ENCODE peak calls at places on chromosomes 3 and 15, in five cellular contexts. One of them, this sample, is unnamed. For H3K36me3, the result is how much of the 10 kb centered on the place peaks cover.

GRCh38 chr3:195253981-195254432 is 17.0 kb downstream of the XXYLT1 start:
- DNase-seq in mucosa of descending colon: no peak
- DNase-seq in fibroblast of lung: no peak
- DNase-seq in PC-9: no peak
- DNase-seq in heart left ventricle: no peak
- DNase-seq in this sample: no peak

GRCh38 chr3:106337116-106337515 is 468.3 kb upstream of the CBLB start:
- DNase-seq in mucosa of descending colon: no peak
- DNase-seq in fibroblast of lung: no peak
- DNase-seq in PC-9: no peak
- DNase-seq in heart left ventricle: no peak
- DNase-seq in this sample: no peak

GRCh38 chr15:68818671-68819450 is 1.8 kb downstream of the ANP32A start:
- DNase-seq in mucosa of descending colon: peak
- DNase-seq in fibroblast of lung: peak
- DNase-seq in PC-9: peak
- DNase-seq in heart left ventricle: peak
- DNase-seq in this sample: peak

GRCh38 chr3:133851266-133851906 is 44.3 kb downstream of the RAB6B start:
- DNase-seq in mucosa of descending colon: no peak
- DNase-seq in fibroblast of lung: no peak
- DNase-seq in PC-9: no peak
- DNase-seq in heart left ventricle: no peak
- DNase-seq in this sample: no peak

GRCh38 chr3:57128863-57129602 is 36.1 kb downstream of the IL17RD start:
- DNase-seq in mucosa of descending colon: no peak
- DNase-seq in fibroblast of lung: no peak
- DNase-seq in PC-9: no peak
- DNase-seq in heart left ventricle: no peak
- DNase-seq in this sample: no peak

GRCh38 chr15:52651868-52652267 is 27.3 kb downstream of the ATOSA start:
- DNase-seq in mucosa of descending colon: peak
- DNase-seq in fibroblast of lung: peak
- DNase-seq in PC-9: no peak
- DNase-seq in heart left ventricle: peak
- DNase-seq in this sample: peak

GRCh38 chr15:38721549-38721948 is 156.9 kb upstream of the RASGRP1 start:
- DNase-seq in mucosa of descending colon: no peak
- DNase-seq in fibroblast of lung: no peak
- DNase-seq in PC-9: no peak
- DNase-seq in heart left ventricle: no peak
- DNase-seq in this sample: no peak

GRCh38 chr3:129827765-129828164 is 65.7 kb downstream of the TMCC1 start:
- DNase-seq in mucosa of descending colon: peak
- DNase-seq in fibroblast of lung: no peak
- DNase-seq in PC-9: no peak
- DNase-seq in heart left ventricle: no peak
- DNase-seq in this sample: peak

GRCh38 chr3:72629191-72629611 is 219.0 kb downstream of the SHQ1 start:
- DNase-seq in mucosa of descending colon: no peak
- DNase-seq in fibroblast of lung: no peak
- DNase-seq in PC-9: no peak
- DNase-seq in heart left ventricle: no peak
- DNase-seq in this sample: peak

GRCh38 chr15:89307046-89307587 is 27.5 kb downstream of the POLG start:
- DNase-seq in mucosa of descending colon: no peak
- DNase-seq in fibroblast of lung: peak
- DNase-seq in PC-9: no peak
- DNase-seq in heart left ventricle: no peak
- DNase-seq in this sample: no peak

GRCh38 chr3:175456496-175456895 is 597.4 kb downstream of the NAALADL2 start:
- DNase-seq in mucosa of descending colon: no peak
- DNase-seq in fibroblast of lung: peak
- DNase-seq in PC-9: no peak
- DNase-seq in heart left ventricle: no peak
- DNase-seq in this sample: no peak

GRCh38 chr15:69755571-69756310 is 303.1 kb downstream of the RPLP1 start:
- DNase-seq in mucosa of descending colon: peak
- DNase-seq in fibroblast of lung: no peak
- DNase-seq in PC-9: no peak
- DNase-seq in heart left ventricle: no peak
- DNase-seq in this sample: peak

GRCh38 chr3:10262027-10262426 is 13.8 kb downstream of the TATDN2 start:
- DNase-seq in mucosa of descending colon: no peak
- DNase-seq in fibroblast of lung: no peak
- DNase-seq in PC-9: no peak
- DNase-seq in heart left ventricle: no peak
- DNase-seq in this sample: no peak

GRCh38 chr3:173825731-173826130 is 428.2 kb downstream of the NLGN1 start:
- DNase-seq in mucosa of descending colon: no peak
- DNase-seq in fibroblast of lung: no peak
- DNase-seq in PC-9: no peak
- DNase-seq in heart left ventricle: no peak
- DNase-seq in this sample: no peak

GRCh38 chr3:191922570-191922969 is 461.6 kb downstream of the PYDC2 start:
- DNase-seq in mucosa of descending colon: no peak
- DNase-seq in fibroblast of lung: no peak
- DNase-seq in PC-9: no peak
- DNase-seq in heart left ventricle: no peak
- DNase-seq in this sample: no peak

GRCh38 chr3:5082658-5083030 is 39.4 kb upstream of the ARL8B start:
- DNase-seq in mucosa of descending colon: no peak
- DNase-seq in fibroblast of lung: no peak
- DNase-seq in PC-9: no peak
- DNase-seq in heart left ventricle: no peak
- DNase-seq in this sample: no peak

GRCh38 chr15:29952245-29952644 is 130.0 kb upstream of the TJP1 start:
- DNase-seq in mucosa of descending colon: no peak
- DNase-seq in fibroblast of lung: no peak
- DNase-seq in PC-9: no peak
- DNase-seq in heart left ventricle: no peak
- DNase-seq in this sample: no peak

GRCh38 chr3:194124221-194124620 is 11.7 kb upstream of the HES1 start:
- DNase-seq in mucosa of descending colon: peak
- DNase-seq in fibroblast of lung: no peak
- DNase-seq in PC-9: no peak
- DNase-seq in heart left ventricle: no peak
- DNase-seq in this sample: no peak

GRCh38 chr15:52191207-52191606 is at the start of gene GNB5:
- DNase-seq in mucosa of descending colon: no peak
- DNase-seq in fibroblast of lung: no peak
- DNase-seq in PC-9: no peak
- DNase-seq in heart left ventricle: no peak
- DNase-seq in this sample: no peak

GRCh38 chr3:150291515-150291914 is 116.6 kb upstream of the TSC22D2 start:
- DNase-seq in mucosa of descending colon: no peak
- DNase-seq in fibroblast of lung: no peak
- DNase-seq in PC-9: no peak
- DNase-seq in heart left ventricle: no peak
- DNase-seq in this sample: no peak

GRCh38 chr3:112803472-112803871 is 43.2 kb downstream of the CD200R1L start:
- DNase-seq in mucosa of descending colon: no peak
- DNase-seq in fibroblast of lung: no peak
- DNase-seq in PC-9: no peak
- DNase-seq in heart left ventricle: no peak
- DNase-seq in this sample: no peak

GRCh38 chr3:16374047-16375019 is 109.3 kb downstream of the OXNAD1 start:
- DNase-seq in mucosa of descending colon: no peak
- DNase-seq in fibroblast of lung: no peak
- DNase-seq in PC-9: no peak
- DNase-seq in heart left ventricle: no peak
- DNase-seq in this sample: peak

GRCh38 chr3:159170436-159171003 is 368.7 kb downstream of the MFSD1 start:
- DNase-seq in mucosa of descending colon: no peak
- DNase-seq in fibroblast of lung: no peak
- DNase-seq in PC-9: no peak
- DNase-seq in heart left ventricle: no peak
- DNase-seq in this sample: no peak

GRCh38 chr3:187112934-187113793 is 26.1 kb downstream of the RPL39L start:
- DNase-seq in mucosa of descending colon: no peak
- DNase-seq in fibroblast of lung: peak
- DNase-seq in PC-9: no peak
- DNase-seq in heart left ventricle: no peak
- DNase-seq in this sample: no peak

GRCh38 chr3:100245932-100246331 is 14.9 kb upstream of the TBC1D23 start:
- DNase-seq in mucosa of descending colon: no peak
- DNase-seq in fibroblast of lung: peak
- DNase-seq in PC-9: no peak
- DNase-seq in heart left ventricle: no peak
- DNase-seq in this sample: no peak

GRCh38 chr3:26630669-26631384 is 8.3 kb downstream of the LRRC3B start:
- DNase-seq in mucosa of descending colon: no peak
- DNase-seq in fibroblast of lung: no peak
- DNase-seq in PC-9: no peak
- DNase-seq in heart left ventricle: no peak
- DNase-seq in this sample: no peak

GRCh38 chr15:90101969-90102890 is at the start of gene IDH2:
- DNase-seq in mucosa of descending colon: peak
- DNase-seq in fibroblast of lung: peak
- DNase-seq in PC-9: peak
- DNase-seq in heart left ventricle: peak
- DNase-seq in this sample: peak

GRCh38 chr15:62528505-62528904 is 363.4 kb upstream of the C2CD4B start:
- DNase-seq in mucosa of descending colon: no peak
- DNase-seq in fibroblast of lung: no peak
- DNase-seq in PC-9: no peak
- DNase-seq in heart left ventricle: no peak
- DNase-seq in this sample: no peak

GRCh38 chr3:184937611-184938010 is 125.6 kb downstream of the VPS8 start:
- DNase-seq in mucosa of descending colon: no peak
- DNase-seq in fibroblast of lung: no peak
- DNase-seq in PC-9: no peak
- DNase-seq in heart left ventricle: no peak
- DNase-seq in this sample: no peak

GRCh38 chr3:16329792-16330061 is 64.7 kb downstream of the OXNAD1 start:
- DNase-seq in mucosa of descending colon: no peak
- DNase-seq in fibroblast of lung: no peak
- DNase-seq in PC-9: no peak
- DNase-seq in heart left ventricle: no peak
- DNase-seq in this sample: no peak

GRCh38 chr3:163785693-163786092 is 1292.6 kb downstream of the SI start:
- DNase-seq in mucosa of descending colon: no peak
- DNase-seq in fibroblast of lung: no peak
- DNase-seq in PC-9: no peak
- DNase-seq in heart left ventricle: no peak
- DNase-seq in this sample: no peak

GRCh38 chr3:15982667-15983145 is 184.9 kb upstream of the ANKRD28 start:
- DNase-seq in mucosa of descending colon: no peak
- DNase-seq in fibroblast of lung: peak
- DNase-seq in PC-9: peak
- DNase-seq in heart left ventricle: peak
- DNase-seq in this sample: no peak

GRCh38 chr3:143171141-143171651 is 51.6 kb downstream of the CHST2 start:
- DNase-seq in mucosa of descending colon: no peak
- DNase-seq in fibroblast of lung: peak
- DNase-seq in PC-9: no peak
- DNase-seq in heart left ventricle: no peak
- DNase-seq in this sample: peak

GRCh38 chr3:57120803-57121174 is 44.4 kb downstream of the IL17RD start:
- DNase-seq in mucosa of descending colon: no peak
- DNase-seq in fibroblast of lung: no peak
- DNase-seq in PC-9: no peak
- DNase-seq in heart left ventricle: no peak
- DNase-seq in this sample: no peak

GRCh38 chr3:53544357-53544756 is 49.9 kb downstream of the CACNA1D start:
- DNase-seq in mucosa of descending colon: no peak
- DNase-seq in fibroblast of lung: no peak
- DNase-seq in PC-9: no peak
- DNase-seq in heart left ventricle: no peak
- DNase-seq in this sample: no peak

GRCh38 chr3:178996399-178996798 is 75.2 kb downstream of the ZMAT3 start:
- DNase-seq in mucosa of descending colon: no peak
- DNase-seq in fibroblast of lung: no peak
- DNase-seq in PC-9: no peak
- DNase-seq in heart left ventricle: no peak
- DNase-seq in this sample: no peak

GRCh38 chr15:35992791-35993190 is 446.8 kb upstream of the DPH6 start:
- DNase-seq in mucosa of descending colon: no peak
- DNase-seq in fibroblast of lung: no peak
- DNase-seq in PC-9: no peak
- DNase-seq in heart left ventricle: no peak
- DNase-seq in this sample: no peak

GRCh38 chr3:171286580-171287249 is 173.5 kb downstream of the TNIK start:
- DNase-seq in mucosa of descending colon: no peak
- DNase-seq in fibroblast of lung: peak
- DNase-seq in PC-9: no peak
- DNase-seq in heart left ventricle: no peak
- DNase-seq in this sample: peak
- H3K4me3 ChIP-seq in mucosa of descending colon: no peak
- H3K4me3 ChIP-seq in fibroblast of lung: no peak
- H3K4me3 ChIP-seq in PC-9: no peak
- H3K4me3 ChIP-seq in heart left ventricle: no peak
- H3K4me3 ChIP-seq in this sample: no peak

DNA sequence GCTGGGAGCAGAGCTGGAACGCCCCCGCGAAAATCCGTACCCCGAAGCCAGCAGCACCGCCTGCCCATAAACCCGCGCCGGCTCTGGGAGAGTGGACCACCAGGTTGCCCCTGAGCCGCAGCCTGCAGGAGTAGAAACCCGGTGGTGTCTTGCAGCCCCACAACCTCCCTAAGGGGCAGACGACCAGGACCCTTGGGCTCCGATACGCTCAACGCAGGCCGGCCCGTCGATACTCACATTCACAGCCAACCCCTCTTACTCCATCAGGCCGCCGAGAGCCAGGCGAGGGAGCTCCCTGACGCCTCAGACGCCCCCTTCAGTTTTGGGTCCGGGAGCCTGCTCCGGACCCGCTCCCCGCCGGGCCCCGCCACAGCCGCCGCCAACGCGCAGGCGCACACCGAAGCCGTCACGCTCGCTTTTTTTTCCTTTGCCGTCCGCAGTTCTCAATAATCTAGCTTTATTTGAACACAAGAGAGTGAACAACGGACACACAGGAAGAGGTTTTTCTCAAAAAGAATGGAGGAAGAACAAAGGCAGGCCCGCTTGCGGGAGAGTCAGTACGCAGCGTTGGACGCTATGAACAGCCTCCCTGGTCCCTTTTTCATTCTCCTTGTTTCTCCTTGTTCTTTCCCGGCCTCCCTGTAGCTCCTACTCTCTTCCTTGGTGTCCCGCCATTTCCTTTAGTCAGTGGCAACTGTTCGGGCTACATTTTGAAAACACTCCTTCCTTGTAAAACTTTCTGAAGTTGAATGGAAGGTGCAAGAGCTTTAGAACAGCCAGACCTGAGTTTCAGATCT is at the start of gene ZNF106:
- DNase-seq in mucosa of descending colon: peak
- DNase-seq in fibroblast of lung: peak
- DNase-seq in PC-9: peak
- DNase-seq in heart left ventricle: peak
- DNase-seq in this sample: peak
- TF ChIP-seq CTCF in mucosa of descending colon: no peak
- TF ChIP-seq CTCF in fibroblast of lung: peak
- TF ChIP-seq CTCF in PC-9: no peak
- TF ChIP-seq CTCF in heart left ventricle: no peak
- TF ChIP-seq CTCF in this sample: peak

GRCh38 chr15:40096094-40096876 is 12.4 kb downstream of the BMF start:
- DNase-seq in mucosa of descending colon: no peak
- DNase-seq in fibroblast of lung: no peak
- DNase-seq in PC-9: no peak
- DNase-seq in heart left ventricle: no peak
- DNase-seq in this sample: no peak
- H3K36me3 ChIP-seq in mucosa of descending colon: under half
- H3K36me3 ChIP-seq in fibroblast of lung: under half
- H3K36me3 ChIP-seq in PC-9: under half
- H3K36me3 ChIP-seq in heart left ventricle: under half
- H3K36me3 ChIP-seq in this sample: under half

GRCh38 chr3:128488636-128488994 is 4.4 kb downstream of the GATA2 start:
- DNase-seq in mucosa of descending colon: no peak
- DNase-seq in fibroblast of lung: no peak
- DNase-seq in PC-9: no peak
- DNase-seq in heart left ventricle: no peak
- DNase-seq in this sample: no peak
- H3K4me3 ChIP-seq in mucosa of descending colon: no peak
- H3K4me3 ChIP-seq in fibroblast of lung: no peak
- H3K4me3 ChIP-seq in PC-9: peak
- H3K4me3 ChIP-seq in heart left ventricle: peak
- H3K4me3 ChIP-seq in this sample: no peak

This sample was measured in GM06990.